ENCODE peak calls at places on chromosomes 1 and 21, in six cellular contexts. O is effector CD4-positive, alpha-beta T cell; W is T1000; P is NT2/D1; X is AG08396; Q is skeletal muscle cell. T is an unnamed sample.

GRCh38 chr1:145927073-145927886 is at the start of gene RBM8A:
- DNase-seq in P (peak; percentile 99), Q (peak; percentile 95), O (peak; percentile 91), W (peak; percentile 89), X (peak; percentile 89), T (peak; percentile 96)

GRCh38 chr1:159959451-159959850 is 5.4 kb upstream of the SLAMF9 start:
- DNase-seq in X (no peak), O (no peak), Q (no peak), P (no peak), W (no peak), T (no peak)

GRCh38 chr1:4212796-4213195 is 312.7 kb upstream of the C1orf174 start:
- DNase-seq in W (no peak), X (no peak), O (no peak), Q (no peak), P (no peak), T (no peak)

GRCh38 chr1:172647110-172647564 is 11.8 kb upstream of the FASLG start:
- DNase-seq in Q (no peak), O (no peak), P (no peak), X (no peak), W (no peak), T (no peak)

GRCh38 chr21:41632748-41633475 is 125.0 kb upstream of the TMPRSS2 start:
- DNase-seq in O (no peak), X (no peak), Q (no peak), W (no peak), P (no peak), T (no peak)

GRCh38 chr1:42419449-42419848 is 36.4 kb downstream of the ZMYND12 start:
- DNase-seq in O (no peak), P (no peak), Q (no peak), W (no peak), X (no peak), T (no peak)

GRCh38 chr1:40625476-40626382 is 39.8 kb downstream of the RIMS3 start:
- DNase-seq in W (no peak), Q (no peak), O (no peak), X (no peak), P (no peak), T (no peak)

GRCh38 chr1:226903819-226904710 is 33.6 kb downstream of the PSEN2 start:
- DNase-seq in P (no peak), Q (peak; percentile 45), W (no peak), X (peak; percentile 46), O (no peak), T (no peak)

GRCh38 chr1:3019007-3019515 is 2.2 kb upstream of the ACTRT2 start:
- DNase-seq in P (no peak), W (no peak), X (no peak), Q (no peak), O (no peak), T (no peak)

GRCh38 chr1:159429074-159429861 is 2.7 kb upstream of the OR10J4 start:
- DNase-seq in Q (peak; percentile 83), X (peak; percentile 34), P (no peak), O (no peak), W (peak; percentile 47), T (no peak)

GRCh38 chr1:951364-951763 is 7.7 kb downstream of the NOC2L start:
- DNase-seq in Q (no peak), X (no peak), P (no peak), O (no peak), W (no peak), T (no peak)

GRCh38 chr21:46220275-46220810 is 8.2 kb downstream of the LSS start:
- DNase-seq in O (no peak), X (no peak), P (no peak), Q (no peak), W (no peak), T (no peak)

GRCh38 chr1:96722161-96722908 is 751 bp downstream of the PTBP2 start:
- DNase-seq in P (peak; percentile 30), O (peak; percentile 27), Q (no peak), X (peak; percentile 77), W (peak; percentile 29), T (peak; percentile 72)

GRCh38 chr21:29342394-29342957 is 43.8 kb downstream of the BACH1 start:
- DNase-seq in P (no peak), W (peak; percentile 67), Q (peak; percentile 99), O (no peak), X (peak; percentile 80), T (peak; percentile 84)

GRCh38 chr1:30522031-30523004 is 201.1 kb downstream of the MATN1 start:
- DNase-seq in W (no peak), X (peak; percentile 23), Q (peak; percentile 61), P (no peak), O (no peak), T (peak; percentile 91)

GRCh38 chr1:234114648-234115307 is 210.3 kb downstream of the SLC35F3 start:
- DNase-seq in X (peak; percentile 41), Q (peak; percentile 9), W (no peak), P (peak; percentile 57), O (no peak), T (no peak)

T was measured in psoas muscle.